ENCODE peak calls at places on chromosomes 6 and 20, in nine cellular contexts. D is AG04450, Z is PC-3, R is body of pancreas, K is fibroblast of the aortic adventitia, F is glutamatergic neuron, V is cardiac muscle cell, C is mucosa of descending colon, S is tibial artery. J is an unnamed sample.

GRCh38 chr20:33704197-33704924 is 15.7 kb downstream of the PXMP4 start:
- DNase-seq in D (no peak), Z (no peak), R (no peak), K (no peak), F (no peak), V (no peak), C (no peak), S (no peak), J (no peak)

GRCh38 chr20:63748356-63749270 is 9.0 kb downstream of the SLC2A4RG start:
- DNase-seq in D (no peak), Z (no peak), R (no peak), K (no peak), F (no peak), V (no peak), C (peak), S (no peak), J (no peak)

GRCh38 chr20:6311841-6312655 is 189.2 kb upstream of the FERMT1 start:
- DNase-seq in D (no peak), Z (peak), R (no peak), K (no peak), F (no peak), V (no peak), C (no peak), S (no peak), J (no peak)

GRCh38 chr6:127963495-127963894 is 62.6 kb upstream of the THEMIS start:
- DNase-seq in D (no peak), Z (no peak), R (no peak), K (no peak), F (no peak), V (no peak), C (no peak), S (no peak), J (no peak)

GRCh38 chr6:152273002-152273401 is 364.2 kb downstream of the SYNE1 start:
- DNase-seq in D (no peak), Z (peak), R (no peak), K (peak), F (no peak), V (peak), C (no peak), S (no peak), J (no peak)

GRCh38 chr6:123439371-123439770 is 197.4 kb downstream of the TRDN start:
- DNase-seq in D (no peak), Z (no peak), R (no peak), K (no peak), F (no peak), V (no peak), C (no peak), S (no peak), J (no peak)

GRCh38 chr6:105432797-105433196 is 29.9 kb upstream of the PREP start:
- DNase-seq in D (peak), Z (peak), R (no peak), K (peak), F (no peak), V (peak), C (no peak), S (no peak), J (no peak)

GRCh38 chr6:110542311-110543024 is 66.1 kb upstream of the SLC22A16 start:
- DNase-seq in D (no peak), Z (no peak), R (no peak), K (peak), F (no peak), V (peak), C (no peak), S (no peak), J (peak)

GRCh38 chr20:62820208-62820961 is 3.5 kb downstream of the COL9A3 start:
- DNase-seq in D (no peak), Z (no peak), R (no peak), K (no peak), F (no peak), V (no peak), C (no peak), S (no peak), J (no peak)

GRCh38 chr20:47027456-47027855 is 132.8 kb downstream of the EYA2 start:
- DNase-seq in D (no peak), Z (no peak), R (no peak), K (no peak), F (no peak), V (no peak), C (no peak), S (no peak), J (no peak)

GRCh38 chr6:158409451-158409850 is 97.2 kb downstream of the TULP4 start:
- DNase-seq in D (no peak), Z (no peak), R (no peak), K (peak), F (no peak), V (peak), C (no peak), S (no peak), J (no peak)

GRCh38 chr20:14337400-14338171 is at the start of gene FLRT3:
- DNase-seq in D (peak), Z (peak), R (peak), K (peak), F (peak), V (peak), C (peak), S (peak), J (peak)

GRCh38 chr20:11248691-11249178 is 574.9 kb upstream of the JAG1 start:
- DNase-seq in D (no peak), Z (no peak), R (no peak), K (no peak), F (no peak), V (no peak), C (no peak), S (no peak), J (no peak)

GRCh38 chr6:49551126-49551865 is 828 bp downstream of the C6orf141 start:
- DNase-seq in D (no peak), Z (peak), R (peak), K (peak), F (peak), V (no peak), C (no peak), S (peak), J (no peak)

GRCh38 chr6:159169193-159169555 is at the start of gene FNDC1:
- DNase-seq in D (no peak), Z (no peak), R (no peak), K (no peak), F (peak), V (no peak), C (no peak), S (no peak), J (no peak)

DNA sequence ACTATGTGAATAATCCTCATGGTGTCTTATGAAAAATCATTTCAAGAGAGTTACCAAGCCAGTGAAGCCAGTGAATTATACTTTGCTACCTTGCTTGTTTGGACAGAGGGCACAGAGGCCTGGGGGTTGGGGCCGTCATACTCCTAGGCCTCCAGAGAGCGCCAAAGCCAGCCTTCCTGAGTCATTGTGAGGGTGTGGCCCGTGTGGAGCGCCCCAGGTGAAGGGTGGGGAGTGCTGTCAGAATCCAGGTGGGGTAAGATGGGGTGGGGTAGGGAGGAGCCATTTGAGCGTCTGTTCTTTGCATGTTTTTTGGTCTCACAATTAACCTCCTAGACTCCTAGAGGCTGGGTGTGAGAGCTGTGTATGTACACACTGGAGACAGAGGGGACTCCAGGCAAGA is 71.1 kb downstream of the PERP start:
- DNase-seq in D (no peak), Z (peak), R (no peak), K (no peak), F (no peak), V (no peak), C (peak), S (no peak), J (no peak)
- TF ChIP-seq CTCF in D (no peak), Z (peak), R (no peak), K (no peak), F (no peak), V (no peak), C (no peak), S (no peak), J (no peak)

DNA sequence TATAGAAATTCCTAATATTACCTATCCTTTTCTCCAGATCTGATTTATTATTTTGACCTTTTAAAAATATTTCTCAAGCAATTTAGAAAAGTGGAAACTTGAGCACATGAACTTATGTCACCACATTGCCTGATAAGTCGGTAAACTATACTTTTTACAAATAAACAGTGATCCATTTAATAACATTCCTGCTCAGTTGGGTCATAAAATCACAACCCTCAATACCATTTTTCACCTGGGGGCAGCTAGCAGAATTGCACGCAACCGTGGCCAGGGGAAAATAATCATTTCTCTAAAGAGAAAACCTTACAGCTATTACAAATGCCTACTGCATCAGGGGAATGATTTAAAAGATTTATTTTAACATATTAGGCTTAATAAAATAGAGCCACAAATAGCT is 614.5 kb downstream of the PHF3 start:
- DNase-seq in D (peak), Z (peak), R (no peak), K (peak), F (no peak), V (no peak), C (no peak), S (no peak), J (no peak)
- TF ChIP-seq CTCF in D (peak), Z (peak), R (no peak), K (peak), F (peak), V (no peak), C (no peak), S (no peak), J (no peak)

GRCh38 chr6:113979930-113980329 is 9.0 kb upstream of the HDAC2 start:
- DNase-seq in D (no peak), Z (no peak), R (no peak), K (no peak), F (no peak), V (no peak), C (no peak), S (no peak), J (no peak)

GRCh38 chr6:113982055-113982550 is 11.2 kb upstream of the HDAC2 start:
- DNase-seq in D (no peak), Z (no peak), R (no peak), K (no peak), F (no peak), V (no peak), C (no peak), S (no peak), J (no peak)

GRCh38 chr6:113978084-113978675 is 7.2 kb upstream of the HDAC2 start:
- DNase-seq in D (no peak), Z (no peak), R (no peak), K (peak), F (no peak), V (no peak), C (no peak), S (no peak), J (no peak)

GRCh38 chr6:113976806-113977205 is 5.9 kb upstream of the HDAC2 start:
- DNase-seq in D (no peak), Z (no peak), R (no peak), K (no peak), F (no peak), V (no peak), C (no peak), S (no peak), J (no peak)

GRCh38 chr6:113980937-113981554 is 10.1 kb upstream of the HDAC2 start:
- DNase-seq in D (no peak), Z (peak), R (no peak), K (peak), F (peak), V (peak), C (no peak), S (no peak), J (no peak)
- TF ChIP-seq CTCF in D (peak), Z (peak), R (no peak), K (peak), F (peak), V (peak), C (no peak), S (no peak), J (no peak)

DNA sequence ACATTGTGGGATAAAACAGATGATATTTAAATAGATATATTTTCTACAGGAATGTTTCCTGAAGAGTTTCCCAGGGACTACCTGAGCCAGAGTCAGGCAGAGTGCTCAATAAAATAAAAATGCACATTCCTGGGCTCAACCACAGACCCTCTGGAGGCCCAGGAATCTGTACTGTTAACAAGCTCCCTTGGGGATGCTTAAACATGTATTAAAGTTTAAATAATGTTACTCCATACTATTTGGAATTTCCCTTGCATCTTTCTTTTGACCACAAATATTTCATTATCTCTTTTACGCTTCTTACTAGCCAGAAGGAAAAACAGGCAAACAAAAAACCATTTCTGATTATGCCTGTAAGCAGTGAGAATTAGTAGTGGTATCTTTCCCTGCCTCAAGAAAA is 42.3 kb downstream of the GPR63 start:
- DNase-seq in D (no peak), Z (no peak), R (no peak), K (peak), F (no peak), V (peak), C (no peak), S (no peak), J (no peak)
- TF ChIP-seq CTCF in D (no peak), Z (no peak), R (no peak), K (no peak), F (no peak), V (no peak), C (no peak), S (no peak), J (no peak)

DNA sequence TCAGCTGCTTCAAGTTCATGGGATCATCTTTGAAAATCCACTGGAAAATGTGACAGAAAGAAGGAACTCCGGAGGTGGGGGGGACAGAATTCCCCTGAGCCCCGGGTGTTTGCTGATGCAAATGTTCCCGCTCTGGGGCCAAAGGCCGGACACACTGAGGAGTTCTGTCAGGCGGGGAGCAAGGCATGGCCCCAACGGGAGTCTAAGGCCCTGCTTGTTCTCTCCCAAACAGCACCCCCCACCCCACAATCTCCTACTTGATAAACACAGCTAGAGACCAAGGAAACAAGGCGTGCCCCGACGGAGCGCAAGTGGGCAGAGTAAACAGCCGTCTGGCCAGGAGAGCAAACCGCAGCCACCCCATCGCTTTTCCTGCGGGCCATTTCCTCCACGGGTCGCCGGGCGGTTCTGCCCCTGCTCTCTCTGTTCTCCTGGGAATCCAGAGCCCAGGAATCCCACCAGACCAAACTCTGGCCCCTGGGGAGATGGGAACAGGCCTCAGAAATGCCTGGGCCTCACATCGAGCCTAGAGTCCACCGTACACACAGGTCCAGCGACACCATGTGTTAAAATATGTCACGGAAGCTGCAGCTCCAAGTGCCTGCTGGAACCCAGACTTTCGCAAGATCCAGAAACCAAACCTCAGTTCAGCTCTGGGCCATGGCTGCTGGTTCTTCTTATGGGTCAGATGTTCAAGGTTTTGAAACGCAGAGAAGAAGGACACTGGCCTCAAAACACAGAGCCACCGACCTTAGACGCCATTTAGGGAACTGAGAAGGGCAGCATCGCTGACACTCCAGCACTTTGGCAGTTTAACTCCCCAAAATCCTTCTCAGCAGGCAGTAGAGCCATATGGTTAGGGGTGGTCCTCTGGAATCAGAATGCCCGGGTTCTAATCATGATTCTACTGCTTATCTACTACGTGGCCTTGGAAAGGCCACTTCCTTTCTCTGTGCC is 104.2 kb downstream of the PREX1 start:
- DNase-seq in D (no peak), Z (no peak), R (peak), K (no peak), F (no peak), V (peak), C (peak), S (peak), J (peak)
- TF ChIP-seq CTCF in D (no peak), Z (no peak), R (no peak), K (no peak), F (no peak), V (no peak), C (no peak), S (peak), J (no peak)

GRCh38 chr6:5583528-5583927 is 322.2 kb downstream of the FARS2 start:
- DNase-seq in D (no peak), Z (no peak), R (no peak), K (no peak), F (no peak), V (no peak), C (no peak), S (no peak), J (no peak)

GRCh38 chr6:5584072-5584471 is 322.8 kb downstream of the FARS2 start:
- DNase-seq in D (peak), Z (no peak), R (no peak), K (peak), F (no peak), V (peak), C (no peak), S (no peak), J (no peak)

GRCh38 chr6:5587648-5588047 is 326.3 kb downstream of the FARS2 start:
- DNase-seq in D (no peak), Z (no peak), R (no peak), K (no peak), F (no peak), V (no peak), C (no peak), S (no peak), J (no peak)

GRCh38 chr6:5580736-5581568 is 319.6 kb downstream of the FARS2 start:
- DNase-seq in D (no peak), Z (no peak), R (no peak), K (no peak), F (no peak), V (no peak), C (no peak), S (no peak), J (no peak)

DNA sequence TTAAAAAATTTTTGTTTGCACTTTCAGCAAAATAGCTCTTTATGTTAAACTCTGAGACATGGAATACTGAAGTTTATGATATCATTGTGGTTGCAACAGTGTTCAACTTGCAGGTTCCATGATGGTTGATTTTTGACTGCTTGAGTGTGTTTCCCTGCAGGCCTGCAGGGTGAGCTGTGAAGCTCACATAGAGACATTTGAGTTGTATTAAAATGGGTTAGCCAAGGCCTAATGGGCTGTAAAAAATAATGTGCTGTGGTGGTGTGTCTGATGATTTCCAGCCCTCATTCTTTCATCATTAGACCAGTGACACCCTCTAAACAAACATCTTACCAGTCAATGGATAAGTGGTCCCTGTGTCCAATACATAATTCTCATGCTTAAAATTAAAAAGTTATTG is 321.4 kb downstream of the FARS2 start:
- DNase-seq in D (no peak), Z (no peak), R (no peak), K (no peak), F (no peak), V (no peak), C (no peak), S (no peak), J (no peak)
- TF ChIP-seq CTCF in D (peak), Z (no peak), R (no peak), K (no peak), F (no peak), V (no peak), C (no peak), S (no peak), J (no peak)

J was measured in tibial nerve.